ENCODE peak calls at places on chromosomes 7 and 10, in nine cellular contexts. One of them, this sample, is unnamed.

GRCh38 chr7:157840913-157841756 is 504.3 kb downstream of the DNAJB6 start:
- DNase-seq in A673: no peak
- DNase-seq in HepG2: no peak
- DNase-seq in right atrium auricular region: no peak
- DNase-seq in Panc1: no peak
- DNase-seq in IMR-90: no peak
- DNase-seq in right lobe of liver: no peak
- DNase-seq in ovary: no peak
- DNase-seq in A549: no peak
- DNase-seq in this sample: no peak

GRCh38 chr7:99422625-99423024 is 13.9 kb downstream of the BUD31 start:
- DNase-seq in right atrium auricular region: no peak
- DNase-seq in ovary: no peak
- DNase-seq in HepG2: no peak
- DNase-seq in A673: no peak
- DNase-seq in A549: no peak
- DNase-seq in IMR-90: no peak
- DNase-seq in Panc1: no peak
- DNase-seq in right lobe of liver: no peak
- DNase-seq in this sample: no peak

GRCh38 chr10:96651998-96652431 is 65.2 kb upstream of the TM9SF3 start:
- DNase-seq in A549: no peak
- DNase-seq in A673: no peak
- DNase-seq in right lobe of liver: no peak
- DNase-seq in Panc1: no peak
- DNase-seq in IMR-90: no peak
- DNase-seq in ovary: no peak
- DNase-seq in HepG2: no peak
- DNase-seq in right atrium auricular region: no peak
- DNase-seq in this sample: no peak

GRCh38 chr7:78873117-78873516 is 580.4 kb downstream of the MAGI2 start:
- DNase-seq in Panc1: no peak
- DNase-seq in right atrium auricular region: no peak
- DNase-seq in A549: no peak
- DNase-seq in right lobe of liver: no peak
- DNase-seq in HepG2: no peak
- DNase-seq in ovary: no peak
- DNase-seq in IMR-90: no peak
- DNase-seq in A673: no peak
- DNase-seq in this sample: no peak

GRCh38 chr7:133836666-133837065 is 290.5 kb upstream of the LRGUK start:
- DNase-seq in Panc1: no peak
- DNase-seq in IMR-90: no peak
- DNase-seq in right atrium auricular region: no peak
- DNase-seq in A673: peak; percentile 33
- DNase-seq in ovary: no peak
- DNase-seq in A549: no peak
- DNase-seq in HepG2: no peak
- DNase-seq in right lobe of liver: no peak
- DNase-seq in this sample: no peak

GRCh38 chr7:98771519-98772241 is 98.1 kb downstream of the TMEM130 start:
- DNase-seq in HepG2: peak; percentile 42
- DNase-seq in A549: no peak
- DNase-seq in right lobe of liver: no peak
- DNase-seq in A673: peak; percentile 22
- DNase-seq in ovary: no peak
- DNase-seq in Panc1: no peak
- DNase-seq in IMR-90: peak; percentile 78
- DNase-seq in right atrium auricular region: no peak
- DNase-seq in this sample: peak; percentile 51

GRCh38 chr7:156578978-156579430 is 61.6 kb upstream of the RNF32 start:
- DNase-seq in right atrium auricular region: no peak
- DNase-seq in Panc1: no peak
- DNase-seq in A673: no peak
- DNase-seq in right lobe of liver: no peak
- DNase-seq in A549: no peak
- DNase-seq in ovary: no peak
- DNase-seq in IMR-90: no peak
- DNase-seq in HepG2: no peak
- DNase-seq in this sample: no peak

GRCh38 chr7:94605031-94605430 is 50.9 kb downstream of the SGCE start:
- DNase-seq in A549: no peak
- DNase-seq in HepG2: no peak
- DNase-seq in right atrium auricular region: no peak
- DNase-seq in Panc1: no peak
- DNase-seq in IMR-90: peak; percentile 8
- DNase-seq in A673: no peak
- DNase-seq in right lobe of liver: no peak
- DNase-seq in ovary: no peak
- DNase-seq in this sample: peak; percentile 27

GRCh38 chr10:74328388-74328787 is 177.4 kb downstream of the ADK start:
- DNase-seq in right atrium auricular region: no peak
- DNase-seq in right lobe of liver: no peak
- DNase-seq in IMR-90: no peak
- DNase-seq in A673: no peak
- DNase-seq in A549: no peak
- DNase-seq in Panc1: no peak
- DNase-seq in HepG2: no peak
- DNase-seq in ovary: no peak
- DNase-seq in this sample: no peak

GRCh38 chr7:101235050-101235449 is 2.6 kb downstream of the CLDN15 start:
- DNase-seq in ovary: no peak
- DNase-seq in IMR-90: no peak
- DNase-seq in right atrium auricular region: no peak
- DNase-seq in Panc1: no peak
- DNase-seq in A673: no peak
- DNase-seq in HepG2: peak; percentile 29
- DNase-seq in right lobe of liver: no peak
- DNase-seq in A549: peak; percentile 36
- DNase-seq in this sample: no peak
- TF ChIP-seq CTCF in ovary: no peak
- TF ChIP-seq CTCF in IMR-90: peak; percentile 25
- TF ChIP-seq CTCF in right atrium auricular region: peak; percentile 42
- TF ChIP-seq CTCF in Panc1: no peak
- TF ChIP-seq CTCF in A673: no peak
- TF ChIP-seq CTCF in HepG2: peak; percentile 62
- TF ChIP-seq CTCF in right lobe of liver: peak; percentile 28
- TF ChIP-seq CTCF in A549: peak; percentile 35
- TF ChIP-seq CTCF in this sample: peak; percentile 38

GRCh38 chr10:75430000-75430763 is 1.2 kb upstream of the LRMDA start:
- DNase-seq in right atrium auricular region: no peak
- DNase-seq in Panc1: no peak
- DNase-seq in A549: peak; percentile 50
- DNase-seq in HepG2: peak; percentile 97
- DNase-seq in IMR-90: no peak
- DNase-seq in A673: no peak
- DNase-seq in right lobe of liver: peak; percentile 64
- DNase-seq in ovary: peak; percentile 75
- DNase-seq in this sample: peak; percentile 56

GRCh38 chr10:75432763-75433162 is 1.3 kb downstream of the LRMDA start:
- DNase-seq in A549: no peak
- DNase-seq in Panc1: no peak
- DNase-seq in ovary: no peak
- DNase-seq in right lobe of liver: no peak
- DNase-seq in HepG2: peak; percentile 59
- DNase-seq in right atrium auricular region: no peak
- DNase-seq in A673: no peak
- DNase-seq in IMR-90: no peak
- DNase-seq in this sample: no peak

GRCh38 chr10:75433216-75433615 is 1.8 kb downstream of the LRMDA start:
- DNase-seq in IMR-90: no peak
- DNase-seq in Panc1: no peak
- DNase-seq in A549: no peak
- DNase-seq in right lobe of liver: no peak
- DNase-seq in right atrium auricular region: no peak
- DNase-seq in ovary: no peak
- DNase-seq in A673: no peak
- DNase-seq in HepG2: no peak
- DNase-seq in this sample: no peak

GRCh38 chr10:75432176-75432575 is 752 bp downstream of the LRMDA start:
- DNase-seq in A673: no peak
- DNase-seq in HepG2: peak; percentile 43
- DNase-seq in right lobe of liver: no peak
- DNase-seq in A549: no peak
- DNase-seq in IMR-90: no peak
- DNase-seq in ovary: peak; percentile 33
- DNase-seq in Panc1: no peak
- DNase-seq in right atrium auricular region: no peak
- DNase-seq in this sample: no peak

GRCh38 chr10:75431180-75432111 is at the start of gene LRMDA:
- DNase-seq in IMR-90: no peak
- DNase-seq in ovary: peak; percentile 81
- DNase-seq in Panc1: no peak
- DNase-seq in A673: no peak
- DNase-seq in right atrium auricular region: no peak
- DNase-seq in A549: peak; percentile 22
- DNase-seq in right lobe of liver: peak; percentile 80
- DNase-seq in HepG2: peak; percentile 83
- DNase-seq in this sample: peak; percentile 52
- H3K4me3 ChIP-seq in IMR-90: no peak within 1 kb of the TSS
- H3K4me3 ChIP-seq in ovary: peak within 1 kb of the TSS; percentile 48
- H3K4me3 ChIP-seq in Panc1: peak within 1 kb of the TSS; percentile 45
- H3K4me3 ChIP-seq in A673: no peak within 1 kb of the TSS
- H3K4me3 ChIP-seq in right atrium auricular region: peak within 1 kb of the TSS; percentile 52
- H3K4me3 ChIP-seq in A549: peak within 1 kb of the TSS; percentile 64
- H3K4me3 ChIP-seq in right lobe of liver: peak within 1 kb of the TSS; percentile 80
- H3K4me3 ChIP-seq in HepG2: peak within 1 kb of the TSS; percentile 77
- H3K4me3 ChIP-seq in this sample: peak within 1 kb of the TSS; percentile 35

DNA sequence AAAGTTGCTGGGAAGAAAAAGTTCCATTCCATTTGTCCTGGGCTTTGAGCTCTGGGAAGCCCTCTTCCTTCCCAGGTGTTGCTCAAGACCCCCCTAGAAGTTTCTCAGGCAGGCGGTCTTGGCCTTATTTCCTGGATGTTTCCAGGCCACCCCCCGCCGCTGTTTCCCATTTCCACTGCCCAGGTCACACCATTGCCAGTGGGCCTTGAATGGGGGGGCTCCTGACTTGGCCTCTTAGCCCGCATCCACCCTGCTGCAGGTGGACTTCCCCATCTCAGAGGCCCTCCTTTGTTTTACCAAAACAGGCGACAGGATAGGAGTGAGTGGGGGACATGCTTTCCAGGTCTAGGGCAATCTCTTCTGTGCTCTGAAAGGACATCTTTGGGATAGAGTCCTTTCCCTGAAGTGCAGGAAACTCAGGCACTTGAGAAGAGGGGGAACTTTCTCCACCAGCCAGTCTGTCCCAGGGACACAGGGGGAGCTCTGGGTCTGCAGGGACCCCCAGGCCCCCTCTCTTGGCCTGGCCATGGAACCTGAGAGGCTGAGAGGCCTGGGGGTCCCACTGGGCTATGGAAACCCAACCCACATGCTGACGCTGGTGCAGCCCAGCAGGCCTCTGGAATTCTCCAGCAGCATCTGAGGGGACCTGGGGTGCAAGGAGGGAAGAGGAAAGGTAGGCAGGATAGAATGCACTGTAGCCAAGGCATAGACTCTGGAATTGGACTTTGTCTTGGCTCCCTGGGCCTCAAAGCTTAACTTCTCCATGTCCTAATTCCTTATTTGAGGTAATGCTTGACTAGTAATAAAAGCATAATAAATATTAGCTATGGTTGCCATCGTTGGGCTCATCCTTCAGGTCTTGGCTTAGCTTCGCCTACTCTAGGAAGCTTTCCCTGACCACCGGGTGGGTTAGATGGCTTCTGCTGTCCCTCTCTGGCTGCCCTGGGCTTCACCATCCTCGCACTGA is 17.6 kb downstream of the NEURL1 start:
- DNase-seq in ovary: no peak
- DNase-seq in HepG2: no peak
- DNase-seq in A549: no peak
- DNase-seq in A673: no peak
- DNase-seq in Panc1: no peak
- DNase-seq in right lobe of liver: no peak
- DNase-seq in right atrium auricular region: no peak
- DNase-seq in IMR-90: no peak
- DNase-seq in this sample: no peak
- H3K27ac ChIP-seq in ovary: no peak overlapping the region
- H3K27ac ChIP-seq in HepG2: no peak overlapping the region
- H3K27ac ChIP-seq in A549: no peak overlapping the region
- H3K27ac ChIP-seq in A673: no peak overlapping the region
- H3K27ac ChIP-seq in Panc1: no peak overlapping the region
- H3K27ac ChIP-seq in right lobe of liver: no peak overlapping the region
- H3K27ac ChIP-seq in right atrium auricular region: no peak overlapping the region
- H3K27ac ChIP-seq in IMR-90: no peak overlapping the region
- H3K27ac ChIP-seq in this sample: no peak overlapping the region

DNA sequence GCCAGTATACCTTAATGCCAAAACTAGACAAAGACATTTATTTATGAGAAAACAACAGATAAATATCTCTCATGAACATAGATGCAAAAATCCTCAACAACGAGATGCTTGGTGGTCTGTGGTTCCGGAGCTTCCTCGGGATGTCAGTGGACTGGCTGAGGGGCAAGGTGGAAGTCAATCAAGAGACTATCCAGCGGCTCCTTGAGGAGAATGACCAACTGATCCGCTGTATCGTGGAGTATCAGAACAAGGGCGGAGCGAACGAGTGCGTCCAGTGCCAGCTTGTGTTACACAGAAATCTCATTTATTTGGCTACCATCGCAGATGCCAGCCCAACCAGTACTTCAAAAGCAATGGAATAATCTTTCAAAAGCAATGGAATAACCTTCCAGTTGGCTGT is 60.0 kb upstream of the PARD3 start:
- DNase-seq in HepG2: no peak
- DNase-seq in A549: no peak
- DNase-seq in right atrium auricular region: no peak
- DNase-seq in A673: no peak
- DNase-seq in Panc1: no peak
- DNase-seq in ovary: no peak
- DNase-seq in right lobe of liver: no peak
- DNase-seq in IMR-90: no peak
- DNase-seq in this sample: no peak
- TF ChIP-seq CTCF in HepG2: no peak
- TF ChIP-seq CTCF in A549: no peak
- TF ChIP-seq CTCF in right atrium auricular region: no peak
- TF ChIP-seq CTCF in A673: no peak
- TF ChIP-seq CTCF in Panc1: no peak
- TF ChIP-seq CTCF in ovary: no peak
- TF ChIP-seq CTCF in right lobe of liver: no peak
- TF ChIP-seq CTCF in IMR-90: no peak
- TF ChIP-seq CTCF in this sample: no peak